ENCODE peak calls at places on chromosomes 12 and 14, in eight cellular contexts. W, N, R, M, U, C, I and J are unnamed samples.

GRCh38 chr12:30822385-30823139 is 67.8 kb upstream of the CAPRIN2 start:
- DNase-seq in W (peak), N (peak), R (no peak), M (peak), U (peak), C (peak), I (no peak), J (peak)

GRCh38 chr12:94460594-94460959 is 910 bp upstream of the CEP83 start:
- DNase-seq in W (no peak), N (no peak), R (no peak), M (no peak), U (no peak), C (no peak), I (no peak), J (no peak)

GRCh38 chr14:69610859-69611263 is 535 bp upstream of the SUSD6 start:
- DNase-seq in W (no peak), N (peak), R (no peak), M (no peak), U (no peak), C (no peak), I (no peak), J (peak)

GRCh38 chr12:73863541-73863940 is 674.1 kb upstream of the ATXN7L3B start:
- DNase-seq in W (no peak), N (no peak), R (peak), M (no peak), U (no peak), C (no peak), I (no peak), J (no peak)

GRCh38 chr12:3882896-3883564 is 9.8 kb upstream of the PARP11 start:
- DNase-seq in W (no peak), N (no peak), R (peak), M (no peak), U (no peak), C (no peak), I (peak), J (no peak)

GRCh38 chr12:54028324-54029201 is at the start of gene HOXC6:
- DNase-seq in W (no peak), N (peak), R (no peak), M (no peak), U (no peak), C (no peak), I (peak), J (no peak)

GRCh38 chr12:49889361-49890095 is 14.2 kb downstream of the FAIM2 start:
- DNase-seq in W (no peak), N (no peak), R (no peak), M (no peak), U (peak), C (no peak), I (no peak), J (no peak)

GRCh38 chr14:23352506-23353432 is at the start of gene SLC22A17:
- DNase-seq in W (peak), N (peak), R (peak), M (peak), U (peak), C (peak), I (no peak), J (peak)

GRCh38 chr12:112327209-112327930 is 54.9 kb downstream of the HECTD4 start:
- DNase-seq in W (no peak), N (no peak), R (peak), M (no peak), U (no peak), C (no peak), I (no peak), J (no peak)

GRCh38 chr12:124774054-124774461 is 89.6 kb downstream of the SCARB1 start:
- DNase-seq in W (no peak), N (peak), R (no peak), M (no peak), U (no peak), C (no peak), I (peak), J (no peak)

GRCh38 chr12:46921048-46921753 is 95.4 kb upstream of the SLC38A4 start:
- DNase-seq in W (no peak), N (no peak), R (no peak), M (no peak), U (no peak), C (no peak), I (no peak), J (no peak)

GRCh38 chr12:57165741-57166140 is 18.3 kb upstream of the LRP1-AS start:
- DNase-seq in W (no peak), N (no peak), R (no peak), M (peak), U (no peak), C (no peak), I (no peak), J (no peak)

GRCh38 chr12:120007272-120007671 is 18.2 kb downstream of the BICDL1 start:
- DNase-seq in W (no peak), N (no peak), R (no peak), M (no peak), U (no peak), C (no peak), I (peak), J (no peak)

GRCh38 chr14:75249251-75249957 is 29.2 kb upstream of the FOS start:
- DNase-seq in W (no peak), N (no peak), R (no peak), M (no peak), U (no peak), C (no peak), I (peak), J (no peak)

GRCh38 chr12:127690161-127690560 is 576.8 kb upstream of the TMEM132C start:
- DNase-seq in W (no peak), N (no peak), R (peak), M (no peak), U (no peak), C (no peak), I (peak), J (no peak)

GRCh38 chr12:86666311-86666710 is 410.1 kb upstream of the MGAT4C start:
- DNase-seq in W (no peak), N (no peak), R (no peak), M (no peak), U (no peak), C (no peak), I (no peak), J (no peak)

GRCh38 chr14:91752956-91753355 is 21.1 kb upstream of the CATSPERB start:
- DNase-seq in W (no peak), N (no peak), R (peak), M (no peak), U (no peak), C (no peak), I (no peak), J (peak)

GRCh38 chr12:24488906-24489619 is 459.8 kb downstream of the BCAT1 start:
- DNase-seq in W (no peak), N (no peak), R (no peak), M (no peak), U (no peak), C (no peak), I (no peak), J (no peak)

GRCh38 chr12:117092886-117093285 is 6.3 kb downstream of the TESC start:
- DNase-seq in W (no peak), N (no peak), R (no peak), M (no peak), U (no peak), C (no peak), I (no peak), J (no peak)

GRCh38 chr12:39145175-39145999 is 240.0 kb upstream of the CPNE8 start:
- DNase-seq in W (no peak), N (no peak), R (peak), M (peak), U (peak), C (no peak), I (no peak), J (peak)

GRCh38 chr12:84986586-84986985 is 49.5 kb downstream of the TSPAN19 start:
- DNase-seq in W (no peak), N (no peak), R (no peak), M (no peak), U (no peak), C (no peak), I (no peak), J (no peak)

GRCh38 chr12:27635349-27635972 is 60.8 kb upstream of the REP15 start:
- DNase-seq in W (no peak), N (no peak), R (peak), M (no peak), U (no peak), C (no peak), I (peak), J (no peak)

GRCh38 chr12:50110127-50110761 is 1.8 kb upstream of the COX14 start:
- DNase-seq in W (no peak), N (peak), R (peak), M (peak), U (peak), C (peak), I (peak), J (no peak)

GRCh38 chr14:49497725-49498348 is 88.3 kb downstream of the RPS29 start:
- DNase-seq in W (no peak), N (peak), R (peak), M (no peak), U (no peak), C (no peak), I (peak), J (no peak)

GRCh38 chr12:69151254-69151751 is 88.1 kb upstream of the CPSF6 start:
- DNase-seq in W (no peak), N (no peak), R (no peak), M (peak), U (no peak), C (no peak), I (no peak), J (no peak)

GRCh38 chr12:69154585-69155363 is 84.6 kb upstream of the CPSF6 start:
- DNase-seq in W (no peak), N (peak), R (peak), M (peak), U (peak), C (peak), I (peak), J (peak)

GRCh38 chr12:69150796-69151127 is 88.6 kb upstream of the CPSF6 start:
- DNase-seq in W (no peak), N (no peak), R (no peak), M (no peak), U (no peak), C (no peak), I (no peak), J (no peak)

GRCh38 chr12:69150083-69150795 is 89.1 kb upstream of the CPSF6 start:
- DNase-seq in W (no peak), N (no peak), R (no peak), M (no peak), U (no peak), C (no peak), I (no peak), J (no peak)

DNA sequence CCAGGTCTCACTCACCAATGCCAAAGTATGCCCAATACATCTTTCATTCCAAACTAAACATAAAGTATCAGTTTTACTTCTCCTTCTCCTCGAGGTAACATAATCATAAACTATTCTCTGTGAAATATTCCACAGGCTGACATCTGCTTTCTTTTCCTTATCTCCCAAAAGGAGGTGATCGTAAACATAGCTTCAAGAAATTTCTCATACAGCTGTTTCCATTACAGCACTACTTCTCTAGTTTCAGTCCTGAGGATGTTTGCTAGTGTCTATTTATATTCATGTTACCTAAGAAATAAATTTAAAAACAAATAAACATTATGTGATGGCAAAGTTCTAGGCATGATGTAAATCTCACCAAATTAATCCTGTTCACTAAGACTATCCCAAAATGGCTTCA is 90.1 kb upstream of the CPSF6 start:
- DNase-seq in W (no peak), N (no peak), R (no peak), M (no peak), U (no peak), C (no peak), I (no peak), J (no peak)
- H3K27ac ChIP-seq in W (no peak), N (no peak), R (no peak), M (peak), U (no peak), C (no peak), I (no peak), J (no peak)

GRCh38 chr12:109466305-109466704 is 10.8 kb downstream of the KCTD10 start:
- DNase-seq in W (no peak), N (no peak), R (no peak), M (no peak), U (no peak), C (no peak), I (no peak), J (no peak)
- H3K27ac ChIP-seq in W (no peak), N (peak), R (no peak), M (no peak), U (peak), C (peak), I (no peak), J (no peak)

GRCh38 chr12:6792522-6793201 is 3.3 kb downstream of the CD4 start:
- DNase-seq in W (no peak), N (peak), R (no peak), M (no peak), U (no peak), C (peak), I (no peak), J (no peak)
- H3K27ac ChIP-seq in W (peak), N (peak), R (no peak), M (peak), U (no peak), C (no peak), I (no peak), J (peak)

DNA sequence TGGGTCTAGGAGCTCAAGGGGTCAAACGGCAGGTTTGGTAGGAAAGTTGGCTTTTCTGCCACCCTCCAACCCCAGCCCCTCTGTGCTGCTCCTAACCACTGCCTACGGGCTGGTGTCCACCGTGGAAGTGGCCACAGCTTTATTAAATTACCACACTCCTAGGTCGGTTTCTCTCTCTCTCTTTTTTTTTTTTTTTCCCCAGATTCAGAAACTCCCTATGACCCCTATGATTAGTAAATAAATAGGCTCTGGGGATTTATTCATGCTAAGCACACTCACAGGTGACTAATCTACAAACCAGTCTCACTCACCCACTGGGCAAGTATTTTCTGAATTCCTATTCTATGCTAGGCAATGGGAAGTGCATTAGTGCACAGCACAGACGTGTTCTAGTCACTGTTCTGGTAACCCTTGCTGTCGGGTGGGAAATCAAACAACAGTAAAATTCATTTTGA is 8.7 kb upstream of the DDX47 start:
- DNase-seq in W (no peak), N (no peak), R (no peak), M (no peak), U (no peak), C (no peak), I (no peak), J (no peak)
- H3K27ac ChIP-seq in W (no peak), N (no peak), R (no peak), M (peak), U (peak), C (no peak), I (no peak), J (no peak)

DNA sequence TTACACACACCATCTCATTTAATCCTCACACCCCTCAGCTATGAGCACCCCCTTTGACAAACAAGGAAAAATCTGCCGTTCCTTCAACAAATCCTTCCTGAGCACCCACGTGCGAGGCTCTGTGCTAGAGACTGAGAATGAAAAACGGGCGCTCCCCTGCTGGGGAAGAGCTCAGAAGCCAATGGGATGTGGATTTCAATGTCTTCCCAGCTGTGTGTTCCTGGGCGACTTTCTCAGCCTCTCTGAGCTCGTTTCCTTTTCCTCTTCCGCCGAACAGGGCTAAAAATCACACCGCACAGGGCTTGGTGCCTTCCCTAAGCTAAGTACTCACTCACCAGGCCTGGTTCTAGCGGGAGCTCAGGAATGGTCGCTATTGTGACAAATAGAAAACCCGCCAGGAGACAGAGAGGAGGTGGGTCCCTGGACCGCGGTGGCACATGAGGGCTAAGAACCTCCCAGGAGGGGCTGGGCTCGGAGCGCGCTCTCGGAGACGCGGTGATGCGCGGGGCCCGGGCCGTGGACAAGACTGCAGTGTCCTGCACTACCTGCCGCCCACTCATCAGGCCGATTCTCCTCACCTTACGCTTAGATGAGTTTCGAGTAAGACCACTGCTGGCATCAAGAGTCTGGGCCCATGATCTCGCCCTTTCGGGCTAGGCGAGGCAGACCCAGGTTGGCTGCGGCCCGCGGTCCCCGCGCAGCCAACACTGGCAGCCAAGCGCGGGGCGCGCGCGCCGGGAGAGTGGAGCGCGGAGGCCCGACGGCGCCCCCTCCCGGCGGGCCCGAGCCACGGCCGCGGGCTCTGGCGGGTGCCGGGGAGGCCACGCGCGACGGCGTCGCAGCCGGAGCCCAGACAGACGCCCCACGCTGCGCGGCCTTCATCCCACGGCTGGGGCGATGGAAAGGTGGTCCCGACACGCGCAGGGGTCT is 17.0 kb downstream of the ZDHHC22 start:
- DNase-seq in W (no peak), N (peak), R (peak), M (peak), U (no peak), C (no peak), I (peak), J (peak)
- H3K27ac ChIP-seq in W (peak), N (no peak), R (no peak), M (peak), U (no peak), C (no peak), I (peak), J (peak)

GRCh38 chr12:132869551-132869950 is 17.9 kb downstream of the CHFR start:
- DNase-seq in W (no peak), N (no peak), R (no peak), M (no peak), U (no peak), C (no peak), I (no peak), J (no peak)

GRCh38 chr12:132872073-132872855 is 15.1 kb downstream of the CHFR start:
- DNase-seq in W (no peak), N (no peak), R (no peak), M (no peak), U (no peak), C (no peak), I (no peak), J (no peak)

GRCh38 chr12:132861558-132861957 is 25.8 kb downstream of the CHFR start:
- DNase-seq in W (no peak), N (no peak), R (no peak), M (no peak), U (no peak), C (no peak), I (no peak), J (no peak)

DNA sequence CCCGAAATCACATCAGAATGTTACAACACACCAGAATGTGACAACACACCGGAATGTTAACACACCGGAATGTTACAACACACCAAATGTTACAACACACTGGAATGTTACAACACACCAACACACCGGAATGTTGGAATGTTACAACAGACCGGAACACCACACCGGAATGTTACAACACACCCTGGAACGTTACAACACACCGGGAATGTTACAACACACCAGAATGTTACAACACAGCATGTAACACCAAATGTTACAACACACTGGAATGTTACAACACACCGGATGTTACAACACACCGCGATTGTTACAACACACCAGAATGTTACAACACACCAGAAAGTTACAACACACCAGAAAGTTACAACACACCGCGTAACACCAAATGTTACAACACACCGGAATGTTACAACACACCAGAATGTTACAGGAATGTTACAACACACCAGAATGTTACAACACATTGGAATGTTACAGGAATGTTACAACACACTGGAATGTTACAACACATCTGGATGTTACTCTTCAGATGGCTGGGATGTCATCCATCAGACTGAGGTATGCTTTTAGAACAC is 21.1 kb downstream of the CHFR start:
- DNase-seq in W (no peak), N (no peak), R (peak), M (no peak), U (no peak), C (no peak), I (no peak), J (no peak)
- H3K27ac ChIP-seq in W (no peak), N (peak), R (no peak), M (no peak), U (no peak), C (no peak), I (no peak), J (no peak)